ENCODE peak calls at places on chromosomes 2 and 18, in four cellular contexts. F is GM12878, L is HepG2, E is K562. M is an unnamed sample.

GRCh38 chr2:216217904-216218260 is 108.7 kb downstream of the XRCC5 start:
- DNase-seq in F (no peak), L (no peak), E (no peak), M (no peak)

GRCh38 chr2:10253596-10254372 is 48.9 kb upstream of the HPCAL1 start:
- DNase-seq in F (no peak), L (no peak), E (peak), M (no peak)

GRCh38 chr2:143530753-143531152 is 401.5 kb downstream of the ARHGAP15 start:
- DNase-seq in F (no peak), L (no peak), E (no peak), M (no peak)

GRCh38 chr2:169360984-169361705 is 1.2 kb downstream of the LRP2 start:
- DNase-seq in F (no peak), L (no peak), E (no peak), M (peak)

GRCh38 chr2:121211251-121211650 is 73.8 kb downstream of the TFCP2L1 start:
- DNase-seq in F (no peak), L (no peak), E (no peak), M (no peak)

GRCh38 chr2:109450574-109451265 is 163.0 kb downstream of the SEPTIN10 start:
- DNase-seq in F (no peak), L (no peak), E (no peak), M (no peak)

GRCh38 chr2:112137516-112138142 is 556 bp upstream of the FBLN7 start:
- DNase-seq in F (no peak), L (peak), E (peak), M (no peak)

GRCh38 chr2:8682719-8683667 is 1.1 kb downstream of the ID2 start:
- DNase-seq in F (no peak), L (peak), E (no peak), M (no peak)

GRCh38 chr2:176891857-176892256 is 320.7 kb upstream of the HNRNPA3 start:
- DNase-seq in F (no peak), L (no peak), E (no peak), M (no peak)

GRCh38 chr2:219997341-219997851 is 370.0 kb downstream of the SLC4A3 start:
- DNase-seq in F (no peak), L (no peak), E (peak), M (peak)

GRCh38 chr2:70472256-70472905 is 81.2 kb downstream of the TGFA start:
- DNase-seq in F (no peak), L (no peak), E (no peak), M (peak)

GRCh38 chr2:233074106-233074505 is 14.0 kb downstream of the INPP5D start:
- DNase-seq in F (no peak), L (no peak), E (no peak), M (no peak)

GRCh38 chr18:38427736-38428135 is 862.1 kb upstream of the CELF4 start:
- DNase-seq in F (no peak), L (no peak), E (no peak), M (no peak)

GRCh38 chr18:515156-515815 is 14.8 kb upstream of the COLEC12 start:
- DNase-seq in F (no peak), L (no peak), E (no peak), M (no peak)

GRCh38 chr2:7728388-7728787 is 811.2 kb downstream of the RNF144A start:
- DNase-seq in F (no peak), L (no peak), E (no peak), M (no peak)

GRCh38 chr2:160194351-160194750 is 5.7 kb downstream of the ITGB6 start:
- DNase-seq in F (no peak), L (no peak), E (no peak), M (no peak)

GRCh38 chr2:237581751-237582746 is 8.5 kb downstream of the RAB17 start:
- DNase-seq in F (peak), L (peak), E (peak), M (peak)

GRCh38 chr2:46776687-46777327 is 138.8 kb downstream of the MCFD2 start:
- DNase-seq in F (no peak), L (peak), E (peak), M (peak)

GRCh38 chr18:7889515-7889914 is 322.4 kb downstream of the PTPRM start:
- DNase-seq in F (no peak), L (no peak), E (no peak), M (no peak)

GRCh38 chr2:172436889-172437288 is 9.5 kb downstream of the ITGA6 start:
- DNase-seq in F (no peak), L (no peak), E (no peak), M (no peak)

GRCh38 chr2:91477731-91478672 is 2786.5 kb downstream of the RPIA start:
- DNase-seq in F (no peak), L (no peak), E (no peak), M (peak)

GRCh38 chr2:149490296-149490695 is 97.3 kb downstream of the MMADHC start:
- DNase-seq in F (no peak), L (no peak), E (no peak), M (no peak)

GRCh38 chr2:144472911-144473310 is 47.0 kb downstream of the ZEB2 start:
- DNase-seq in F (no peak), L (no peak), E (no peak), M (no peak)

GRCh38 chr2:190765386-190766173 is 115.0 kb upstream of the GLS start:
- DNase-seq in F (no peak), L (no peak), E (no peak), M (no peak)

GRCh38 chr2:231174211-231174651 is 24.2 kb upstream of the ARMC9 start:
- DNase-seq in F (no peak), L (no peak), E (no peak), M (no peak)

GRCh38 chr2:229974271-229974670 is 52.0 kb downstream of the FBXO36 start:
- DNase-seq in F (no peak), L (no peak), E (no peak), M (no peak)

GRCh38 chr2:85769236-85769986 is 15.6 kb downstream of the ATOH8 start:
- DNase-seq in F (no peak), L (peak), E (peak), M (peak)

GRCh38 chr2:134771313-134771801 is 52.6 kb upstream of the TMEM163 start:
- DNase-seq in F (no peak), L (no peak), E (no peak), M (no peak)

GRCh38 chr18:58860747-58861224 is 3.9 kb upstream of the ZNF532 start:
- DNase-seq in F (no peak), L (no peak), E (no peak), M (no peak)

GRCh38 chr18:12325726-12326245 is 17.7 kb downstream of the TUBB6 start:
- DNase-seq in F (no peak), L (no peak), E (no peak), M (no peak)
- TF ChIP-seq FOXK2 in F (no peak), L (no peak), E (no peak), M (no peak)

DNA sequence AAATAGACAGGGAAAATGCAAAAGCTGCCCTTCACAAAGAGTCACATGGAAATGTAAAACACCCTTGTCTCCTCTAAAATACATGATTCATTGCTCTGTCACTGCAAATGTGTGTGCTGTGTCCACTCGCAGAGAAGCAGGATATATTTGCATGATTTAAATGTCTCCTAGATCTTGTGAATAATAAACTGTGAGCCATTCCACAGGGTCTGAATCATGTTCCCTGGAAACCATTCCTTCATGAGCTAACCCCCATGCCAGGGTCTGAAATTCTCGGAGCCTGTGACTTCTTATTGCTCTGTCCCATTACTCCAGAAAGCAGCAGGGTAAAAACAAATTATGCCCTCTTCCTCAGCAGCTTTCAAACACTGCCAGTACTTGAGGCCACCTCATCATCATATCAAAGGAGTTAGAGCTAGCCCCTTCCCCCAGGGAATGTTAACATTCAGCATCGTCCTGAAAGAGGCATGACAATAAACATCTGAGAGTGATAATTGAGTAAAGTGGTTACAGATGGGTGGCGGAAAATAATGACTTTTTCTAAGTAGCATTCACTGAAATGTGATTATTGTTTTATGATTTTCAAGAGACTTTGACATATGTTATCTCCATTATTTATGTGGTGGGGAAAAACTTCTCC is 11.7 kb upstream of the CNGA3 start:
- DNase-seq in F (no peak), L (no peak), E (no peak), M (no peak)
- TF ChIP-seq BHLHE40 in F (no peak), L (no peak), E (no peak), M (no peak)

DNA sequence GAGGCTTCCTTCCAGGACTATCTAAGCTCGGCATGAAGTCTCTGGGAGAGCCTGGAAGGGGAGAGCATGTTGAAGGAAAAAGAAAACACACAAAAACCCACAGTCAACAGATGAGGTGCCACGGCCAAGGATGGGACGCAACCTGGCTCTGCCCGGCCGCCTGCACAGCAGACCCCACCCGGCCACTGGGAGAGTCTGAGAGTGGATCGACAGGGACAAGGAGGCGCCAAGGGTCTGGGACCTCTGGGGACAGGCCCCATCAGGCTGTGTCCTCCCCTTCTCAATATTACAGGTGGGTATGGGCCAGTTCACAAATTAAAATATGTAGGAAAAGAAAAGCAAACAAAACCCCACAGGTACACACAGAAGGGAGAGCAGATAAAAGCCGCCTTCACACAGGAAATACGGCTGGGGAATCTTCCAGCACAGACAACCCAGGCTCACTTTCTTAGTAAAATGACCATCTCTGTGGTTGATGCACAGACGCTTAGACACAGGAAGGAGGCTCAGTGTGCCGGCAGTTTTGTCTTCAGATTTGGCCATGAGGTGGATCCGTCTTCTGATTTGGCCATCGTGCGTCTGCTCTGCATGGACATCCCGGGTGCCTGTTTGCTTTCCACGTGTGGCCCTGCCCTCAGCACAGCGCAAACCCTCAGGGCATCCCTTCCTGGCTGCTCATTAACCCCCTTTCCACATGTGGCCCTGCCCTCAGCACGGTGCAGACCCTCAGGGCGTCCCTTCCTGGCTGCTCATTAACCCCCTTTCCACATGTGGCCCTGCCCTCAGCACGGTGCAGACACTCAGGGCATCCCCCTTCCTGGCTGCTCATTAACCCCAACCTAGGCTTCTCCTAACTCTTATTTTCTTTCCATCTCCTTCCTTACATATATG is 138.4 kb downstream of the EIPR1 start:
- DNase-seq in F (no peak), L (no peak), E (no peak), M (no peak)
- TF ChIP-seq TARDBP in F (no peak), L (no peak), E (no peak), M (no peak)

GRCh38 chr2:52659536-52659935 is 1108.1 kb upstream of the CHAC2 start:
- DNase-seq in F (no peak), L (no peak), E (no peak), M (no peak)

DNA sequence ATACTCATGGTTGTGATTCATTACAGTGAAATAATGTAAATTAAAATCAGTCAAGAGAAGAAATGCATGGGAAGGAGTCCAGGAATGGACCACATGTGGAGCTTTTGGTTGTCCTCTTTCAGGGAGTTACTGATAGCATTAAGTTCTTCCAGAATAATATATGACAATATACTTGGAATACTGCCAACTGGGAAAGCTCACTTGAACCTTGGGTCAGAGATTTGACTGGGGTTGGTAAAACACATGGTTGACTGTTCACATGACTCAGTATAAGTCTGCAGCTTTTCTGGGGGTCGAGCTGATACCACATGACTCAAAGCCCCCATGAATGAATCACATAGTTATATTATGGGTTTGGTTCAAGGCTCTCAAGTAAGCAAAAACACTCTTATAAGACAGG is 1109.0 kb upstream of the CHAC2 start:
- DNase-seq in F (no peak), L (no peak), E (no peak), M (no peak)
- TF ChIP-seq FOXK2 in F (no peak), L (no peak), E (no peak), M (no peak)

DNA sequence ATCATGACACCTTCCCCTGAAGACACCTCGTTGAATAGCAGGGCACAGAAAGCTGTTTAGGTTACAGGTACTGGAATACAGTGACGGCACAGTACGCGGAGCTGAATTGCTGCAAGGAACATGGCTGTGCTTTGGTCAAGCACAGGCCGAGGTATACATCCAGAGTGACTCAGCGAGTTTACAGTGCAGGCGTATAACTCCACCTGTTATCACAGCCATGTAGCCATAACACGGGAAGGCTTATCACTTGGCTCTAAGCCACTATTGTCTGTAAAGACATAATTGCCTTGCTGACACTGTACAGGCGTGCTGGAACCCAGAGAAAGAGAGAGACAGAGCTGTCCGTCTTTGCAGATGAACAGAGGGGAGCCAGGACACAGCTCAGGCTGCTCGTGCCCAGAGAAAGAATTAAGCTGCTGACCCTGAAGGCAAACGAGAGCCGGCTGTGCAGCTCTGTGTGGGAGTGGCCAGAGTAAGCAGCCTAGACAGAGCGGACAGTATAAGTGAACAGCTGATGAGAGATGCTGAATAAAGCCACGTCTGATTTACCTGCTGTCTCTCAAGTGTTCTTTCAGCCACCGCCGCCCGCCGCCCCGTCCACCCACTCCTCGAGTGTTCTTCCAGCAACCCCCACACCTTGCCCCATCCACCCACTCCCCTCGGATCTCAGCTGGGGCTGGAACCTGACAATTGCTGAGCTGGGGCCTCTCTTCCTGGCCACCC is 87.3 kb upstream of the PPP1CB start:
- DNase-seq in F (no peak), L (peak), E (no peak), M (no peak)
- TF ChIP-seq BHLHE40 in F (no peak), L (no peak), E (peak), M (no peak)

M was measured in HEK293T.